ENCODE peak calls at places on chromosomes 2 and 18, in eight cellular contexts. Z is endothelial cell of umbilical vein; M is anterior cingulate cortex; L is activated CD4-positive, alpha-beta T cell treated with anti-CD3 and anti-CD28 coated beads, Interleukin-2, amount 10 ng/mL, durations not matched to agents 7 days and 5 days; H is progenitor cell of endocrine pancreas; W is activated naive CD4-positive, alpha-beta T cell treated with anti-CD3 and anti-CD28 coated beads, Interleukin-2, amount 50 U/mL, for 16 hours; J is HL-60; T is AML-193. F is an unnamed sample.

GRCh38 chr2:1796581-1796930 is 52.2 kb upstream of the PXDN start:
- DNase-seq in L (no peak), J (no peak), M (no peak), H (no peak), W (no peak), Z (no peak), T (no peak), F (no peak)

GRCh38 chr18:13940326-13940725 is 25.0 kb upstream of the MC2R start:
- DNase-seq in J (no peak), H (no peak), T (no peak), L (no peak), Z (no peak), M (no peak), W (no peak), F (no peak)

GRCh38 chr2:9215680-9216079 is 9.1 kb downstream of the ASAP2 start:
- DNase-seq in Z (no peak), H (no peak), T (no peak), L (no peak), M (no peak), J (no peak), W (no peak), F (no peak)

GRCh38 chr2:17800219-17800618 is 16.0 kb upstream of the MSGN1 start:
- DNase-seq in J (no peak), W (no peak), L (no peak), H (no peak), T (no peak), M (peak; percentile 6), Z (no peak), F (no peak)

GRCh38 chr2:191910518-191910917 is 63.6 kb upstream of the CAVIN2 start:
- DNase-seq in Z (peak; percentile 92), H (no peak), T (no peak), W (no peak), L (no peak), J (no peak), M (no peak), F (peak; percentile 63)

GRCh38 chr2:162072976-162073775 is 839 bp downstream of the DPP4 start:
- DNase-seq in J (no peak), T (no peak), L (peak; percentile 40), Z (peak; percentile 36), H (no peak), M (no peak), W (peak; percentile 36), F (peak; percentile 43)

GRCh38 chr2:7191927-7192326 is 274.7 kb downstream of the RNF144A start:
- DNase-seq in Z (peak; percentile 4), L (no peak), M (no peak), W (no peak), H (no peak), T (no peak), J (no peak), F (no peak)

GRCh38 chr2:183164111-183165015 is 40.1 kb downstream of the NUP35 start:
- DNase-seq in W (no peak), H (no peak), L (no peak), J (no peak), M (no peak), Z (no peak), T (no peak), F (no peak)

GRCh38 chr2:9388950-9389911 is 34.1 kb downstream of the ITGB1BP1 start:
- DNase-seq in H (no peak), M (no peak), Z (no peak), T (no peak), W (no peak), L (no peak), J (no peak), F (no peak)

GRCh38 chr18:46733872-46734271 is 23.0 kb downstream of the ST8SIA5 start:
- DNase-seq in L (no peak), T (no peak), J (no peak), H (no peak), M (no peak), Z (no peak), W (no peak), F (no peak)

GRCh38 chr2:98806266-98806697 is 75.3 kb upstream of the MGAT4A start:
- DNase-seq in L (no peak), M (peak; percentile 68), T (no peak), J (no peak), W (no peak), H (no peak), Z (peak; percentile 69), F (peak; percentile 60)

GRCh38 chr2:160816916-160817315 is 323.3 kb upstream of the RBMS1 start:
- DNase-seq in W (no peak), M (no peak), L (no peak), H (no peak), J (no peak), T (no peak), Z (no peak), F (no peak)

GRCh38 chr2:222364280-222364895 is 60.0 kb upstream of the SGPP2 start:
- DNase-seq in J (no peak), H (no peak), T (peak; percentile 77), M (no peak), W (no peak), Z (peak; percentile 93), L (no peak), F (peak; percentile 92)

GRCh38 chr2:230798769-230799399 is 65.9 kb upstream of the ITM2C start:
- DNase-seq in J (peak; percentile 30), M (no peak), H (no peak), T (peak; percentile 65), Z (peak; percentile 74), L (peak; percentile 80), W (peak; percentile 28), F (peak; percentile 80)